ENCODE peak calls at places on chromosomes 1 and 21, in four cellular contexts. D is neural crest cell; B is bronchial epithelial cell; Q is CD4-positive, alpha-beta T cell. C is an unnamed sample.

GRCh38 chr1:30788580-30789387 is 31.2 kb upstream of the LAPTM5 start:
- DNase-seq in D (no peak), B (no peak), Q (no peak), C (no peak)

GRCh38 chr1:98053471-98054366 is 132.9 kb upstream of the DPYD start:
- DNase-seq in D (peak; percentile 73), B (peak; percentile 33), Q (no peak), C (peak; percentile 73)

GRCh38 chr1:196385109-196385508 is 223.1 kb downstream of the KCNT2 start:
- DNase-seq in D (no peak), B (no peak), Q (no peak), C (no peak)

GRCh38 chr1:222898191-222898527 is 83.3 kb downstream of the DISP1 start:
- DNase-seq in D (no peak), B (no peak), Q (no peak), C (no peak)

GRCh38 chr1:230701434-230701833 is 12.5 kb downstream of the AGT start:
- DNase-seq in D (no peak), B (no peak), Q (no peak), C (no peak)

GRCh38 chr1:42765832-42766722 is 751 bp downstream of the P3H1 start:
- DNase-seq in D (peak; percentile 37), B (peak; percentile 64), Q (peak; percentile 25), C (no peak)

GRCh38 chr1:173866462-173866861 is 1.3 kb downstream of the GAS5 start:
- DNase-seq in D (no peak), B (no peak), Q (no peak), C (no peak)

GRCh38 chr1:36735436-36735835 is 252.7 kb upstream of the CSF3R start:
- DNase-seq in D (no peak), B (no peak), Q (no peak), C (no peak)

GRCh38 chr21:26154776-26155175 is 15.8 kb downstream of the APP start:
- DNase-seq in D (no peak), B (no peak), Q (no peak), C (no peak)

GRCh38 chr1:58933599-58933926 is 149.7 kb upstream of the JUN start:
- DNase-seq in D (no peak), B (peak; percentile 62), Q (no peak), C (no peak)